ENCODE peak calls at places on chromosomes 3 and 15, in four cellular contexts. One of them, this sample, is unnamed.

GRCh38 chr3:170117134-170117533 is 64.4 kb downstream of the PHC3 start:
- DNase-seq in GM23338: peak; percentile 34
- DNase-seq in AG09309: no peak
- DNase-seq in colonic mucosa: no peak
- DNase-seq in this sample: no peak

GRCh38 chr15:41928100-41928499 is 34.2 kb upstream of the SPTBN5 start:
- DNase-seq in AG09309: no peak
- DNase-seq in colonic mucosa: no peak
- DNase-seq in GM23338: no peak
- DNase-seq in this sample: no peak

GRCh38 chr3:107117922-107118576 is 259.2 kb upstream of the CCDC54 start:
- DNase-seq in GM23338: peak; percentile 86
- DNase-seq in colonic mucosa: no peak
- DNase-seq in AG09309: peak; percentile 51
- DNase-seq in this sample: no peak

GRCh38 chr3:86990171-86990733 is 697 bp downstream of the VGLL3 start:
- DNase-seq in GM23338: peak; percentile 70
- DNase-seq in AG09309: no peak
- DNase-seq in colonic mucosa: no peak
- DNase-seq in this sample: peak; percentile 51

GRCh38 chr3:87771338-87772059 is 287.3 kb downstream of the CGGBP1 start:
- DNase-seq in GM23338: peak; percentile 62
- DNase-seq in colonic mucosa: peak; percentile 20
- DNase-seq in AG09309: no peak
- DNase-seq in this sample: no peak

GRCh38 chr3:165390171-165390570 is 194.0 kb upstream of the SLITRK3 start:
- DNase-seq in GM23338: no peak
- DNase-seq in AG09309: no peak
- DNase-seq in colonic mucosa: no peak
- DNase-seq in this sample: no peak

GRCh38 chr15:73927476-73928240 is 1.4 kb downstream of the LOXL1 start:
- DNase-seq in GM23338: peak; percentile 81
- DNase-seq in colonic mucosa: peak; percentile 68
- DNase-seq in AG09309: no peak
- DNase-seq in this sample: peak; percentile 84

GRCh38 chr3:27554706-27555105 is 70.5 kb upstream of the SLC4A7 start:
- DNase-seq in GM23338: no peak
- DNase-seq in colonic mucosa: no peak
- DNase-seq in AG09309: no peak
- DNase-seq in this sample: no peak

GRCh38 chr15:36757189-36757814 is 177.9 kb downstream of the CDIN1 start:
- DNase-seq in GM23338: no peak
- DNase-seq in AG09309: no peak
- DNase-seq in colonic mucosa: no peak
- DNase-seq in this sample: no peak

GRCh38 chr3:177294221-177294620 is 96.9 kb upstream of the TBL1XR1 start:
- DNase-seq in GM23338: no peak
- DNase-seq in AG09309: peak; percentile 16
- DNase-seq in colonic mucosa: no peak
- DNase-seq in this sample: no peak

GRCh38 chr3:138939563-138940241 is 7.2 kb downstream of the FOXL2 start:
- DNase-seq in GM23338: peak; percentile 84
- DNase-seq in colonic mucosa: no peak
- DNase-seq in AG09309: no peak
- DNase-seq in this sample: no peak

GRCh38 chr15:58433597-58434333 is 2.0 kb downstream of the LIPC start:
- DNase-seq in GM23338: no peak
- DNase-seq in colonic mucosa: peak; percentile 20
- DNase-seq in AG09309: no peak
- DNase-seq in this sample: no peak

GRCh38 chr15:67187351-67187854 is 67.1 kb downstream of the AAGAB start:
- DNase-seq in colonic mucosa: no peak
- DNase-seq in GM23338: no peak
- DNase-seq in AG09309: no peak
- DNase-seq in this sample: no peak

GRCh38 chr15:68578960-68579935 is at the start of gene CORO2B:
- DNase-seq in GM23338: peak; percentile 80
- DNase-seq in colonic mucosa: no peak
- DNase-seq in AG09309: no peak
- DNase-seq in this sample: no peak

GRCh38 chr3:78867409-78868372 is 900.1 kb downstream of the ROBO1 start:
- DNase-seq in AG09309: no peak
- DNase-seq in GM23338: no peak
- DNase-seq in colonic mucosa: no peak
- DNase-seq in this sample: no peak

GRCh38 chr15:25436707-25437106 is 2.1 kb downstream of the UBE3A start:
- DNase-seq in colonic mucosa: no peak
- DNase-seq in AG09309: no peak
- DNase-seq in GM23338: no peak
- DNase-seq in this sample: no peak

GRCh38 chr15:25438601-25439455 is at the start of gene UBE3A:
- DNase-seq in colonic mucosa: peak; percentile 87
- DNase-seq in AG09309: peak; percentile 58
- DNase-seq in GM23338: peak; percentile 95
- DNase-seq in this sample: peak; percentile 93

GRCh38 chr15:25439456-25439836 is 622 bp upstream of the UBE3A start:
- DNase-seq in AG09309: no peak
- DNase-seq in colonic mucosa: peak; percentile 45
- DNase-seq in GM23338: peak; percentile 27
- DNase-seq in this sample: no peak

GRCh38 chr15:25435474-25436243 is 3.2 kb downstream of the UBE3A start:
- DNase-seq in GM23338: no peak
- DNase-seq in AG09309: no peak
- DNase-seq in colonic mucosa: no peak
- DNase-seq in this sample: no peak

GRCh38 chr15:25437751-25438600 is 848 bp downstream of the UBE3A start:
- DNase-seq in AG09309: no peak
- DNase-seq in GM23338: peak; percentile 81
- DNase-seq in colonic mucosa: peak; percentile 56
- DNase-seq in this sample: peak; percentile 77
- TF ChIP-seq CTCF in AG09309: peak; percentile 30
- TF ChIP-seq CTCF in GM23338: no peak
- TF ChIP-seq CTCF in colonic mucosa: peak; percentile 23
- TF ChIP-seq CTCF in this sample: peak; percentile 42

GRCh38 chr15:46316024-46316423 is 681.2 kb downstream of the SQOR start:
- DNase-seq in AG09309: no peak
- DNase-seq in GM23338: no peak
- DNase-seq in colonic mucosa: no peak
- DNase-seq in this sample: no peak
- TF ChIP-seq CTCF in AG09309: no peak
- TF ChIP-seq CTCF in GM23338: no peak
- TF ChIP-seq CTCF in colonic mucosa: no peak
- TF ChIP-seq CTCF in this sample: no peak

DNA sequence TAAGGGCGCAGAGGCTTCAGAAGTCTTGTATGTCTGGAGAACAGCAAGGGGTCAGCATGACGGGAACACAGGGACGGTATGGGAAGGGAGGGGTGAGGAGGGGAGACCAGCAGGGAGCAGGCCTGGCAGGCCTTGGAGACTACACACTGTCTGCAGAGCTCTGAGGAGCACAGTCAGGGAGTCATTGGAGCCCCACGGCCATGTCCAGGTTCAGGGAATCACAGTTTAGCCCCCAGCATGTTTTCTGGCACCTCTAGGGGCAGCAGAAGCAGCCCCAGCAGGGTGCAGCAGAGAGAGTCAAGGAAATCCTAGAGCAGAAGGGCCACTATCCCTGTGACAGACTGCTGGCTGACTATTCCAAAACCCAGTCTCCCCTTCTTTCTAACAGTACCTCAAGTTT is 3.2 kb downstream of the LAMP3 start:
- DNase-seq in colonic mucosa: no peak
- DNase-seq in AG09309: no peak
- DNase-seq in GM23338: peak; percentile 35
- DNase-seq in this sample: no peak
- TF ChIP-seq CTCF in colonic mucosa: no peak
- TF ChIP-seq CTCF in AG09309: no peak
- TF ChIP-seq CTCF in GM23338: no peak
- TF ChIP-seq CTCF in this sample: no peak

GRCh38 chr3:72093270-72093669 is 308.3 kb upstream of the PROK2 start:
- DNase-seq in AG09309: no peak
- DNase-seq in GM23338: no peak
- DNase-seq in colonic mucosa: no peak
- DNase-seq in this sample: no peak

GRCh38 chr3:72095521-72095920 is 310.6 kb upstream of the PROK2 start:
- DNase-seq in AG09309: no peak
- DNase-seq in GM23338: no peak
- DNase-seq in colonic mucosa: no peak
- DNase-seq in this sample: no peak

GRCh38 chr3:72097053-72097452 is 312.1 kb upstream of the PROK2 start:
- DNase-seq in colonic mucosa: no peak
- DNase-seq in GM23338: no peak
- DNase-seq in AG09309: no peak
- DNase-seq in this sample: no peak

GRCh38 chr3:72088486-72089025 is 303.6 kb upstream of the PROK2 start:
- DNase-seq in GM23338: peak; percentile 14
- DNase-seq in AG09309: no peak
- DNase-seq in colonic mucosa: no peak
- DNase-seq in this sample: no peak

GRCh38 chr3:72092778-72093177 is 307.8 kb upstream of the PROK2 start:
- DNase-seq in colonic mucosa: no peak
- DNase-seq in AG09309: no peak
- DNase-seq in GM23338: no peak
- DNase-seq in this sample: no peak
- TF ChIP-seq CTCF in colonic mucosa: no peak
- TF ChIP-seq CTCF in AG09309: no peak
- TF ChIP-seq CTCF in GM23338: no peak
- TF ChIP-seq CTCF in this sample: no peak